ENCODE peak calls at places on chromosomes 3 and 15, in five cellular contexts. S is GM10248, H is RKO, Z is heart left ventricle, C is esophagus muscularis mucosa. E is an unnamed sample.
A peak's percentile ranks its signal among the peaks of the same experiment; 100 is the strongest.

GRCh38 chr3:49616061-49616460 is 58.1 kb upstream of the APEH start:
- DNase-seq in Z (no peak), S (no peak), H (no peak), C (no peak), E (no peak)

GRCh38 chr15:78077860-78078187 is 313 bp upstream of the TBC1D2B start:
- DNase-seq in C (no peak), S (no peak), Z (no peak), H (no peak), E (no peak)

GRCh38 chr15:49215768-49216739 is 46.0 kb downstream of the GALK2 start:
- DNase-seq in H (peak; percentile 12), C (no peak), Z (peak; percentile 84), S (peak; percentile 38), E (peak; percentile 74)

GRCh38 chr3:46168583-46168982 is 39.5 kb downstream of the CCR1 start:
- DNase-seq in S (no peak), H (no peak), Z (no peak), C (no peak), E (no peak)

GRCh38 chr3:24963762-24964625 is 464.1 kb upstream of the RARB start:
- DNase-seq in Z (no peak), H (peak; percentile 46), S (no peak), C (no peak), E (no peak)

GRCh38 chr3:192947421-192947820 is 29.8 kb upstream of the MB21D2 start:
- DNase-seq in H (no peak), Z (no peak), C (no peak), S (no peak), E (no peak)

GRCh38 chr15:94453227-94453626 is 221.9 kb downstream of the MCTP2 start:
- DNase-seq in S (no peak), H (no peak), C (no peak), Z (no peak), E (no peak)

GRCh38 chr3:51501833-51502561 is 2.2 kb upstream of the DCAF1 start:
- DNase-seq in Z (peak; percentile 80), H (peak; percentile 79), C (peak; percentile 94), S (peak; percentile 70), E (peak; percentile 88)

GRCh38 chr3:147015334-147015733 is 391.0 kb downstream of the ZIC4 start:
- DNase-seq in Z (no peak), S (no peak), H (no peak), C (no peak), E (no peak)

GRCh38 chr15:87902772-87903388 is 353.7 kb downstream of the NTRK3 start:
- DNase-seq in C (peak; percentile 90), S (no peak), Z (no peak), H (no peak), E (no peak)

GRCh38 chr15:50289749-50290148 is 24.2 kb upstream of the HDC start:
- DNase-seq in C (no peak), S (no peak), H (no peak), Z (no peak), E (no peak)

GRCh38 chr15:80474751-80475295 is 70.6 kb downstream of the ARNT2 start:
- DNase-seq in H (no peak), S (no peak), Z (no peak), C (no peak), E (no peak)